ENCODE peak calls at places on chromosomes 6 and 20, in eight cellular contexts. V, G, H, T, Q, I, W and C are unnamed samples.

GRCh38 chr6:167157867-167158266 is at the start of gene GPR31:
- DNase-seq in V (no peak), G (no peak), H (no peak), T (no peak), Q (no peak), I (no peak), W (no peak), C (no peak)

GRCh38 chr20:5718896-5719595 is 31.2 kb upstream of the SHLD1 start:
- DNase-seq in V (peak; percentile 80), G (no peak), H (no peak), T (no peak), Q (no peak), I (no peak), W (peak; percentile 83), C (no peak)

GRCh38 chr6:45256697-45257695 is 71.1 kb upstream of the RUNX2 start:
- DNase-seq in V (no peak), G (peak; percentile 46), H (no peak), T (no peak), Q (peak; percentile 4), I (no peak), W (no peak), C (no peak)

GRCh38 chr20:33719277-33719988 is 677 bp downstream of the PXMP4 start:
- DNase-seq in V (no peak), G (no peak), H (no peak), T (no peak), Q (no peak), I (no peak), W (no peak), C (no peak)

GRCh38 chr6:126040826-126041225 is 54.5 kb downstream of the TRMT11 start:
- DNase-seq in V (no peak), G (peak; percentile 76), H (no peak), T (no peak), Q (peak; percentile 78), I (no peak), W (no peak), C (no peak)

GRCh38 chr6:168163096-168163731 is 84.2 kb upstream of the FRMD1 start:
- DNase-seq in V (peak; percentile 83), G (peak; percentile 58), H (no peak), T (peak; percentile 14), Q (peak; percentile 7), I (peak; percentile 87), W (no peak), C (no peak)

GRCh38 chr6:129592516-129593232 is 117.3 kb downstream of the ARHGAP18 start:
- DNase-seq in V (no peak), G (no peak), H (no peak), T (no peak), Q (no peak), I (no peak), W (no peak), C (no peak)

GRCh38 chr20:38751360-38751976 is 3.2 kb downstream of the ACTR5 start:
- DNase-seq in V (no peak), G (peak; percentile 57), H (no peak), T (no peak), Q (peak; percentile 46), I (peak; percentile 60), W (no peak), C (no peak)

GRCh38 chr6:166025149-166025898 is 142.3 kb downstream of the TBXT start:
- DNase-seq in V (no peak), G (peak; percentile 85), H (peak; percentile 73), T (no peak), Q (peak; percentile 91), I (no peak), W (no peak), C (no peak)

GRCh38 chr20:31569163-31570020 is 35.7 kb upstream of the ID1 start:
- DNase-seq in V (peak; percentile 74), G (peak; percentile 58), H (no peak), T (peak; percentile 80), Q (peak; percentile 53), I (peak; percentile 70), W (peak; percentile 72), C (peak; percentile 62)

GRCh38 chr6:138109042-138109997 is 2.1 kb upstream of the PERP start:
- DNase-seq in V (no peak), G (peak; percentile 81), H (peak; percentile 37), T (no peak), Q (peak; percentile 70), I (peak; percentile 61), W (peak; percentile 57), C (peak; percentile 65)

GRCh38 chr20:49186535-49187329 is 1.4 kb downstream of the STAU1 start:
- DNase-seq in V (peak; percentile 65), G (peak; percentile 67), H (no peak), T (no peak), Q (peak; percentile 62), I (peak; percentile 39), W (peak; percentile 57), C (peak; percentile 65)

GRCh38 chr20:61531553-61532345 is 279.7 kb downstream of the CDH4 start:
- DNase-seq in V (peak; percentile 29), G (peak; percentile 10), H (no peak), T (no peak), Q (peak; percentile 46), I (no peak), W (no peak), C (no peak)

GRCh38 chr20:17531537-17532025 is 402 bp upstream of the BFSP1 start:
- DNase-seq in V (no peak), G (no peak), H (no peak), T (no peak), Q (no peak), I (no peak), W (no peak), C (no peak)

GRCh38 chr20:56810141-56810540 is 181.0 kb downstream of the TFAP2C start:
- DNase-seq in V (peak; percentile 17), G (peak; percentile 58), H (no peak), T (no peak), Q (no peak), I (no peak), W (no peak), C (no peak)

GRCh38 chr20:17896247-17896723 is 72.3 kb downstream of the SNX5 start:
- DNase-seq in V (no peak), G (peak; percentile 25), H (no peak), T (no peak), Q (no peak), I (no peak), W (no peak), C (no peak)

GRCh38 chr6:14857501-14857900 is 388.4 kb upstream of the JARID2 start:
- DNase-seq in V (peak; percentile 56), G (no peak), H (no peak), T (no peak), Q (no peak), I (no peak), W (peak; percentile 57), C (peak; percentile 81)

GRCh38 chr6:6703720-6704422 is 115.4 kb downstream of the LY86 start:
- DNase-seq in V (no peak), G (no peak), H (no peak), T (no peak), Q (no peak), I (no peak), W (no peak), C (no peak)

GRCh38 chr20:46951405-46951804 is 56.8 kb downstream of the EYA2 start:
- DNase-seq in V (no peak), G (no peak), H (no peak), T (no peak), Q (peak; percentile 55), I (no peak), W (no peak), C (no peak)

GRCh38 chr6:43361269-43361668 is 8.2 kb downstream of the ZNF318 start:
- DNase-seq in V (no peak), G (no peak), H (no peak), T (no peak), Q (no peak), I (no peak), W (no peak), C (no peak)

GRCh38 chr6:43359381-43359780 is 10.1 kb downstream of the ZNF318 start:
- DNase-seq in V (no peak), G (no peak), H (no peak), T (no peak), Q (peak; percentile 30), I (no peak), W (no peak), C (no peak)

GRCh38 chr6:43359831-43360230 is 9.6 kb downstream of the ZNF318 start:
- DNase-seq in V (no peak), G (no peak), H (no peak), T (no peak), Q (no peak), I (no peak), W (no peak), C (no peak)

GRCh38 chr6:43355862-43356590 is 13.4 kb downstream of the ZNF318 start:
- DNase-seq in V (no peak), G (peak; percentile 31), H (no peak), T (peak; percentile 40), Q (peak; percentile 15), I (peak; percentile 16), W (no peak), C (no peak)
- TF ChIP-seq CTCF in V (peak; percentile 60), G (peak; percentile 42), H (peak; percentile 8), T (peak; percentile 64), Q (peak; percentile 35), I (peak; percentile 34), W (no peak), C (no peak)

DNA sequence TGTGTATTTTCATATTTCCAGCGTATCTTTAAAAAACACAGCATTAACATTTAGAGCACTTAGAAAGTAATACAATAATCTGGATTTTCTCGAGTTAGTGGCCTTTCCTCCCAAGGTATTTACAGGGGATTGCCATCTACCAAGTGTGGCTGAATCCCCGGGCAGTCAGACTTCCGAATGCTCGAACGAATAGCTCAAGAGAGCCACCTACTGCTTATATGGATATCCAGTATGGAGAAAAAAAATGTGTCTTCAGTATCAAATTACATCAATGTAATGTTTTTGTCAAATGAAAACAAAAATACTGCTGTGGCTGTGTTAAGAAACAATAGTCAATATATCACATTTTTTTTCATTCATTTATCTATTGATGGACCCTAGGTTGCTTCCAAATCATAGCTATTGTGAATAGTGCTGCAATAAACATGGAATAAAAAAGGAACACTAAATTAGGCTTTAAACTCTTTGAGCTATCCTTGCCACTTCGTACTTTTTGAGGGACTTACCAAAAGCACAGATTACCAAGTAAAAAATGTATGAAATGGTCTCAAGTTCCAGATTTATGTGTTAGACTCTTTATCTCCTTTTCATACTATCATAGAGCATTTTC is 654.5 kb upstream of the PTCHD4 start:
- DNase-seq in V (no peak), G (peak; percentile 83), H (no peak), T (peak; percentile 44), Q (peak; percentile 76), I (peak; percentile 22), W (no peak), C (no peak)
- TF ChIP-seq CTCF in V (peak; percentile 47), G (peak; percentile 70), H (peak; percentile 58), T (peak; percentile 80), Q (peak; percentile 78), I (peak; percentile 80), W (peak; percentile 5), C (no peak)

DNA sequence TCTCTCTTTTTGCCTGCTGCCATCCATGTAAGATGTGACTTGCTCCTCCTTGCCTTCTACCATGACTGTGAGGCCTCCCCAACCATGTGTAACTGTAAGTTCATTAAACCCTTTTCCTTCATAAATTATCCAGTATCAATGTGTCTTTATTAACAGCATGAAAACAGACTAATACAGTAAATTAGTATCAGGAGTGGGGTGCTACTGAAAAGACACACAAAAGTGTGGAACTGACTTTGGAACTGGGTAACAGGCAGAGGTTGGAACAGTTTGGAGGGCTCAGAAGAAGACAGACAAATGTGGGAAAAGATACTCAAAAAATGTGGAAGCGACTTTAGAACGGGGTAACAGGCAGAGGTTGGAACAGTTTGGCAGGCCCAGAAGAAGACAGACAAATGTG is 189.4 kb downstream of the HTR1B start:
- DNase-seq in V (no peak), G (no peak), H (no peak), T (no peak), Q (no peak), I (no peak), W (no peak), C (no peak)
- TF ChIP-seq CTCF in V (no peak), G (no peak), H (no peak), T (no peak), Q (no peak), I (no peak), W (no peak), C (no peak)

GRCh38 chr6:157124855-157125254 is 198.5 kb downstream of the TMEM242 start:
- DNase-seq in V (no peak), G (no peak), H (no peak), T (no peak), Q (no peak), I (no peak), W (no peak), C (no peak)
- TF ChIP-seq CTCF in V (no peak), G (no peak), H (no peak), T (no peak), Q (no peak), I (no peak), W (no peak), C (no peak)